ENCODE peak calls at places on chromosomes 13 and 19, in four cellular contexts. W is HepG2, X is H1, Y is GM12878. K is an unnamed sample. For H3K4me1 and H3K36me3, the result is how much of the 10 kb centered on the place peaks cover.

GRCh38 chr19:41223431-41224234 is 4.6 kb downstream of the AXL start:
- DNase-seq in W (peak), X (peak), Y (no peak), K (peak)

GRCh38 chr13:99028890-99029289 is 51.0 kb upstream of the DOCK9 start:
- DNase-seq in W (no peak), X (peak), Y (no peak), K (peak)

GRCh38 chr13:50990540-50991506 is 81.2 kb downstream of the RNASEH2B start:
- DNase-seq in W (no peak), X (no peak), Y (no peak), K (no peak)

GRCh38 chr19:1131718-1132552 is 28.1 kb downstream of the GPX4 start:
- DNase-seq in W (no peak), X (no peak), Y (peak), K (peak)

GRCh38 chr19:36573948-36574726 is 1.0 kb upstream of the ZNF529 start:
- DNase-seq in W (peak), X (no peak), Y (no peak), K (no peak)

GRCh38 chr13:65378943-65379519 is 1851.1 kb downstream of the PCDH9 start:
- DNase-seq in W (no peak), X (no peak), Y (no peak), K (peak)

GRCh38 chr19:12913011-12913561 is 6.0 kb downstream of the SYCE2 start:
- DNase-seq in W (peak), X (peak), Y (no peak), K (peak)

GRCh38 chr13:73290844-73291243 is 232.0 kb downstream of the KLF5 start:
- DNase-seq in W (no peak), X (no peak), Y (no peak), K (no peak)

GRCh38 chr19:22620912-22621311 is 13.2 kb upstream of the ZNF492 start:
- DNase-seq in W (no peak), X (no peak), Y (no peak), K (no peak)

GRCh38 chr13:42876810-42877550 is 95.6 kb downstream of the FAM216B start:
- DNase-seq in W (no peak), X (no peak), Y (no peak), K (no peak)

GRCh38 chr13:70884196-70884595 is 775.9 kb upstream of the KLHL1 start:
- DNase-seq in W (no peak), X (no peak), Y (no peak), K (no peak)

GRCh38 chr13:29684441-29684840 is 89.0 kb upstream of the SLC7A1 start:
- DNase-seq in W (no peak), X (no peak), Y (no peak), K (no peak)

GRCh38 chr19:18156841-18157464 is 4.0 kb downstream of the PIK3R2 start:
- DNase-seq in W (peak), X (no peak), Y (no peak), K (no peak)

GRCh38 chr13:77465595-77466195 is 69.8 kb upstream of the SCEL start:
- DNase-seq in W (no peak), X (no peak), Y (no peak), K (no peak)

GRCh38 chr13:57918913-57919312 is 287.4 kb downstream of the PCDH17 start:
- DNase-seq in W (no peak), X (no peak), Y (no peak), K (no peak)

GRCh38 chr19:36577271-36577996 is 4.3 kb upstream of the ZNF529 start:
- DNase-seq in W (no peak), X (no peak), Y (no peak), K (peak)

GRCh38 chr13:21324793-21325192 is 134.3 kb downstream of the ZDHHC20 start:
- DNase-seq in W (no peak), X (peak), Y (no peak), K (no peak)

GRCh38 chr13:21321269-21321668 is 137.8 kb downstream of the ZDHHC20 start:
- DNase-seq in W (no peak), X (no peak), Y (no peak), K (no peak)

GRCh38 chr13:21322988-21323387 is 136.1 kb downstream of the ZDHHC20 start:
- DNase-seq in W (no peak), X (no peak), Y (no peak), K (no peak)

GRCh38 chr13:21320642-21321034 is 138.5 kb downstream of the ZDHHC20 start:
- DNase-seq in W (no peak), X (no peak), Y (no peak), K (no peak)

DNA sequence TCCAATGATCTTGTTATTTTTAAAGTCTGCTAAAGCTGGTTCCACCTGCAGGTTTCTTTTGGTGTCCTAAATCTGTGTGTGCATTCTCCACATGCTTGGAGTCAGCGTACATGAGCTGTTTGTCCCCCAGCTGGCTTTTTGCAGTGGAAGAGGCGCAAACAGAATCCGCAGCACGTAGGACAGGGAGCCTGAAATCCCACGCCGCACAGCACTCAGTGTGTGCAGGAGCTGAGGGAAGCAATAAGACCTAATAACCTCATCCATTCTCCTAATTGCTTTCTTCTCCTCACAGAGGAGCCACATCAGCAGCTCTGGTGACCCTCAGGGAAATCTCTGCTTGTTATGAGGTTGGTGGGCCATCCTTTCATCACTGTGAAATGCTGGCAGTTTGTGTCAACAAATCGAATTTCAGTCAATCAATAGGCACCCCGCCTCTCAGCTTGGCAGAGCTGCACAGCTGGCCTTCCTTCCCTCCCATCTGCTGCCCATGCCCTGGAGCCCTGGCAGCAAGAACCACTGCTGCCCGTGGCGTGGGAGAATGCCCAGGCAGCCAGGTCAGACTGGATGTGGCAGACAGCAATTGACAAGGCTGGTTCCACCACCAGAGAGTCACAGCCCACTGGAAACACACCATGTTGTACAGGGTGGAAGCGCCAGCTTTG is 136.7 kb downstream of the ZDHHC20 start:
- DNase-seq in W (no peak), X (no peak), Y (no peak), K (no peak)
- TF ChIP-seq SUZ12 in W (no peak), X (no peak), Y (no peak), K (no peak)

GRCh38 chr19:2236285-2237050 is at the start of the genes PLEKHJ1 and SF3A2:
- DNase-seq in W (peak), X (peak), Y (peak), K (peak)

GRCh38 chr19:2239173-2239572 is 2.5 kb downstream of the SF3A2 start:
- DNase-seq in W (no peak), X (no peak), Y (no peak), K (no peak)

GRCh38 chr19:2237869-2238153 is 1.2 kb downstream of the SF3A2 start:
- DNase-seq in W (no peak), X (no peak), Y (no peak), K (no peak)

GRCh38 chr19:2235396-2236284 is 489 bp downstream of the PLEKHJ1 start:
- DNase-seq in W (peak), X (peak), Y (no peak), K (no peak)

GRCh38 chr19:2237051-2237868 is 636 bp downstream of the SF3A2 start:
- DNase-seq in W (no peak), X (no peak), Y (no peak), K (no peak)
- H3K4me1 ChIP-seq in W (half or more), X (under half), Y (under half), K (under half)

GRCh38 chr19:4849019-4849418 is 17.5 kb upstream of the TICAM1 start:
- DNase-seq in W (no peak), X (no peak), Y (no peak), K (no peak)
- H3K36me3 ChIP-seq in W (under half), X (under half), Y (under half), K (half or more)

DNA sequence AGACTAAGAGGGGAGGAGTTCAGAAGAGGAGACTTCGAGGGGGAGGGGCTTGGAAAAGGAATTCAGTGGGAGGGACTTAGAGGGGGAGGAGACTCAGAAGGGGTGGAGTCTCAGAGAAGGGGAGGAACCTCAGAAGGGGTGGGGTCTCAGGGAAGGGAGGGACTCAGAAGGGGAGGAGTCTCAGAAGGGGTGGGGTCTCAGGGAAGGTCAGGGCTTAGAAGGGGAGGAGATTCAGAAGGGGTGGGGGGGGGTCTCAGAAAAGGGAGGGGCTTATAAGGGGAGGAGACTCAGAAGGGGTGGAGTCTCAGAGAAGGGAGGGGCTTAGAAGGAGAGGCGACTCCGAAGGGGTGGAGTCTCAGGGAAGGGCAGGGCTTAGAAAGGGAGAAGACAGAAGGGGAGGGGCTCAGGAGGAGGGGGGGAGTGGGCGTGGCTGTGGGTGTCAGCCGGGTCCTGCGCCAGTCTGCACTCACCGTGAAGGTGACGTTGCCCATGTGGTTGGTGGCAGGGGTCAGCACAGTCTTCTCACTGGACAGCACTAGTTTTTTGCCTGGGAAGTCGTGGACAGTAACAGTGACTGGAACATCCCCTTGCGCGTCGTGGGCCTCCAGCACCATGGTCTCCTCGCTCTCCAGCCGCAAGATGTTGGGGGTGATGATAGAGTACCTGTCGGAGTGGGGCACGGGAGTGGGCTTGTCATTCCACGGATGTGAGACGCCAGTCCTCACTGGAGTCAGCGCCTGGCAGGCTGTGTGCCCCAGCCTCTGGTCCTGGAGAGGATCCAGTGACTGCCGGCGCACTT is 1.5 kb downstream of the C3 start:
- DNase-seq in W (peak), X (no peak), Y (no peak), K (no peak)
- TF ChIP-seq SUZ12 in W (no peak), X (no peak), Y (no peak), K (no peak)

GRCh38 chr19:48870048-48870447 is 1.6 kb upstream of the PLEKHA4 start:
- DNase-seq in W (no peak), X (no peak), Y (no peak), K (no peak)
- H3K4me1 ChIP-seq in W (under half), X (under half), Y (under half), K (under half)

GRCh38 chr19:48478339-48479061 is 9.3 kb downstream of the CYTH2 start:
- DNase-seq in W (no peak), X (no peak), Y (no peak), K (no peak)
- H3K36me3 ChIP-seq in W (under half), X (under half), Y (under half), K (half or more)

GRCh38 chr13:41075034-41075433 is 13.7 kb downstream of the WBP4 start:
- DNase-seq in W (no peak), X (no peak), Y (no peak), K (no peak)
- TF ChIP-seq SUZ12 in W (no peak), X (no peak), Y (no peak), K (no peak)

GRCh38 chr13:45336025-45336800 is 4.8 kb downstream of the TPT1 start:
- DNase-seq in W (no peak), X (no peak), Y (no peak), K (no peak)
- H3K4me1 ChIP-seq in W (half or more), X (under half), Y (under half), K (under half)

K was measured in NT2/D1.